ENCODE peak calls at places on chromosome 9, in six cellular contexts. One of them, this sample, is unnamed.

GRCh38 chr9:37514999-37515398 is 29.3 kb downstream of the POLR1E start:
- DNase-seq in BE2C: no peak
- DNase-seq in caudate nucleus: no peak
- DNase-seq in CD8-positive, alpha-beta T cell: no peak
- DNase-seq in H4: no peak
- DNase-seq in nephron progenitor cell: no peak
- DNase-seq in this sample: no peak

GRCh38 chr9:89579741-89580395 is 24.9 kb upstream of the GADD45G start:
- DNase-seq in H4: no peak
- DNase-seq in CD8-positive, alpha-beta T cell: no peak
- DNase-seq in nephron progenitor cell: no peak
- DNase-seq in caudate nucleus: no peak
- DNase-seq in BE2C: no peak
- DNase-seq in this sample: no peak

GRCh38 chr9:88950341-88951141 is 40.7 kb upstream of the S1PR3 start:
- DNase-seq in CD8-positive, alpha-beta T cell: no peak
- DNase-seq in nephron progenitor cell: no peak
- DNase-seq in H4: peak
- DNase-seq in caudate nucleus: no peak
- DNase-seq in BE2C: no peak
- DNase-seq in this sample: no peak

GRCh38 chr9:93713716-93714115 is 137.3 kb downstream of the PHF2 start:
- DNase-seq in nephron progenitor cell: no peak
- DNase-seq in H4: peak
- DNase-seq in BE2C: no peak
- DNase-seq in CD8-positive, alpha-beta T cell: no peak
- DNase-seq in caudate nucleus: no peak
- DNase-seq in this sample: no peak

GRCh38 chr9:69655065-69655464 is 17.1 kb downstream of the APBA1 start:
- DNase-seq in CD8-positive, alpha-beta T cell: no peak
- DNase-seq in BE2C: no peak
- DNase-seq in H4: no peak
- DNase-seq in nephron progenitor cell: no peak
- DNase-seq in caudate nucleus: no peak
- DNase-seq in this sample: no peak

GRCh38 chr9:93097496-93098205 is 1.6 kb downstream of the CARD19 start:
- DNase-seq in caudate nucleus: no peak
- DNase-seq in nephron progenitor cell: no peak
- DNase-seq in CD8-positive, alpha-beta T cell: no peak
- DNase-seq in H4: no peak
- DNase-seq in BE2C: no peak
- DNase-seq in this sample: no peak

GRCh38 chr9:136560586-136560985 is 14.7 kb upstream of the NOTCH1 start:
- DNase-seq in caudate nucleus: no peak
- DNase-seq in H4: no peak
- DNase-seq in nephron progenitor cell: no peak
- DNase-seq in CD8-positive, alpha-beta T cell: no peak
- DNase-seq in BE2C: no peak
- DNase-seq in this sample: no peak

GRCh38 chr9:136808075-136808780 is 480 bp downstream of the RABL6 start:
- DNase-seq in caudate nucleus: no peak
- DNase-seq in H4: no peak
- DNase-seq in BE2C: peak
- DNase-seq in nephron progenitor cell: peak
- DNase-seq in CD8-positive, alpha-beta T cell: no peak
- DNase-seq in this sample: peak

GRCh38 chr9:127899200-127899943 is at the start of gene ST6GALNAC6:
- DNase-seq in H4: no peak
- DNase-seq in BE2C: peak
- DNase-seq in CD8-positive, alpha-beta T cell: peak
- DNase-seq in nephron progenitor cell: peak
- DNase-seq in caudate nucleus: no peak
- DNase-seq in this sample: peak

GRCh38 chr9:75088646-75089368 is 493 bp downstream of the OSTF1 start:
- DNase-seq in CD8-positive, alpha-beta T cell: no peak
- DNase-seq in caudate nucleus: peak
- DNase-seq in H4: peak
- DNase-seq in BE2C: peak
- DNase-seq in nephron progenitor cell: peak
- DNase-seq in this sample: no peak

GRCh38 chr9:115234094-115234493 is 116.1 kb upstream of the TNC start:
- DNase-seq in BE2C: no peak
- DNase-seq in H4: peak
- DNase-seq in nephron progenitor cell: no peak
- DNase-seq in caudate nucleus: no peak
- DNase-seq in CD8-positive, alpha-beta T cell: no peak
- DNase-seq in this sample: no peak

GRCh38 chr9:114738581-114739316 is 56.8 kb upstream of the TEX48 start:
- DNase-seq in H4: peak
- DNase-seq in nephron progenitor cell: peak
- DNase-seq in BE2C: peak
- DNase-seq in CD8-positive, alpha-beta T cell: peak
- DNase-seq in caudate nucleus: no peak
- DNase-seq in this sample: peak

GRCh38 chr9:16579872-16580432 is 290.5 kb downstream of the BNC2 start:
- DNase-seq in BE2C: no peak
- DNase-seq in nephron progenitor cell: no peak
- DNase-seq in CD8-positive, alpha-beta T cell: no peak
- DNase-seq in caudate nucleus: no peak
- DNase-seq in H4: no peak
- DNase-seq in this sample: no peak

GRCh38 chr9:106921341-106921899 is 58.5 kb downstream of the ZNF462 start:
- DNase-seq in caudate nucleus: no peak
- DNase-seq in CD8-positive, alpha-beta T cell: no peak
- DNase-seq in nephron progenitor cell: peak
- DNase-seq in BE2C: peak
- DNase-seq in H4: peak
- DNase-seq in this sample: no peak

GRCh38 chr9:16561121-16561520 is 309.3 kb downstream of the BNC2 start:
- DNase-seq in CD8-positive, alpha-beta T cell: no peak
- DNase-seq in H4: no peak
- DNase-seq in caudate nucleus: no peak
- DNase-seq in nephron progenitor cell: no peak
- DNase-seq in BE2C: no peak
- DNase-seq in this sample: no peak

GRCh38 chr9:134565316-134565915 is 76.2 kb upstream of the COL5A1 start:
- DNase-seq in caudate nucleus: no peak
- DNase-seq in BE2C: no peak
- DNase-seq in CD8-positive, alpha-beta T cell: no peak
- DNase-seq in H4: no peak
- DNase-seq in nephron progenitor cell: no peak
- DNase-seq in this sample: no peak